ENCODE peak calls at places on chromosome 10, in four cellular contexts. B is cardiac fibroblast, S is neural progenitor cell, F is thoracic aorta. D is an unnamed sample.

GRCh38 chr10:84328303-84329093 is at the start of gene CCSER2:
- DNase-seq in B (peak), S (peak), F (peak), D (peak)

GRCh38 chr10:112981553-112981952 is 31.5 kb downstream of the TCF7L2 start:
- DNase-seq in B (no peak), S (no peak), F (no peak), D (no peak)

GRCh38 chr10:104910712-104911111 is 269.6 kb downstream of the SORCS3 start:
- DNase-seq in B (no peak), S (no peak), F (no peak), D (no peak)

GRCh38 chr10:5268234-5268633 is 71.6 kb downstream of the AKR1C4 start:
- DNase-seq in B (no peak), S (no peak), F (no peak), D (no peak)

GRCh38 chr10:93703066-93703465 is 674 bp upstream of the FRA10AC1 start:
- DNase-seq in B (peak), S (no peak), F (no peak), D (peak)

GRCh38 chr10:18583575-18584270 is 67.7 kb downstream of the NSUN6 start:
- DNase-seq in B (peak), S (no peak), F (no peak), D (peak)

GRCh38 chr10:113650172-113650571 is 13.7 kb downstream of the NRAP start:
- DNase-seq in B (no peak), S (no peak), F (no peak), D (no peak)

GRCh38 chr10:73860050-73860491 is 14.3 kb downstream of the CAMK2G start:
- DNase-seq in B (no peak), S (no peak), F (no peak), D (no peak)

GRCh38 chr10:125016611-125017202 is 74.8 kb downstream of the ZRANB1 start:
- DNase-seq in B (peak), S (no peak), F (no peak), D (peak)

GRCh38 chr10:2143213-2143882 is 406.0 kb upstream of the ADARB2 start:
- DNase-seq in B (no peak), S (no peak), F (no peak), D (no peak)

GRCh38 chr10:2137549-2138174 is 400.3 kb upstream of the ADARB2 start:
- DNase-seq in B (no peak), S (peak), F (no peak), D (no peak)
- TF ChIP-seq CTCF in B (no peak), S (peak), F (no peak), D (no peak)

GRCh38 chr10:99630439-99630838 is 10.2 kb upstream of the SLC25A28 start:
- DNase-seq in B (peak), S (peak), F (no peak), D (peak)
- TF ChIP-seq CTCF in B (peak), S (no peak), F (no peak), D (peak)

GRCh38 chr10:78427497-78428031 is 393.9 kb downstream of the RPS24 start:
- DNase-seq in B (no peak), S (no peak), F (no peak), D (no peak)

GRCh38 chr10:78426181-78426580 is 392.5 kb downstream of the RPS24 start:
- DNase-seq in B (no peak), S (no peak), F (no peak), D (no peak)

GRCh38 chr10:78428579-78428978 is 394.9 kb downstream of the RPS24 start:
- DNase-seq in B (no peak), S (no peak), F (no peak), D (no peak)

GRCh38 chr10:78420946-78421732 is 387.5 kb downstream of the RPS24 start:
- DNase-seq in B (no peak), S (no peak), F (no peak), D (no peak)

GRCh38 chr10:78424721-78425120 is 391.1 kb downstream of the RPS24 start:
- DNase-seq in B (peak), S (peak), F (no peak), D (no peak)
- TF ChIP-seq CTCF in B (no peak), S (peak), F (no peak), D (peak)

GRCh38 chr10:110016037-110016436 is 8.3 kb downstream of the ADD3 start:
- DNase-seq in B (no peak), S (peak), F (no peak), D (peak)
- TF ChIP-seq CTCF in B (peak), S (peak), F (no peak), D (peak)

GRCh38 chr10:126161691-126162090 is 226.6 kb downstream of the ADAM12 start:
- DNase-seq in B (no peak), S (no peak), F (no peak), D (no peak)

GRCh38 chr10:126158090-126158489 is 230.2 kb downstream of the ADAM12 start:
- DNase-seq in B (no peak), S (no peak), F (no peak), D (no peak)

GRCh38 chr10:126160571-126160970 is 227.7 kb downstream of the ADAM12 start:
- DNase-seq in B (no peak), S (no peak), F (no peak), D (no peak)

GRCh38 chr10:126158537-126158936 is 229.7 kb downstream of the ADAM12 start:
- DNase-seq in B (no peak), S (no peak), F (no peak), D (no peak)

GRCh38 chr10:126160971-126161630 is 227.2 kb downstream of the ADAM12 start:
- DNase-seq in B (peak), S (peak), F (no peak), D (peak)
- TF ChIP-seq CTCF in B (peak), S (peak), F (no peak), D (peak)

GRCh38 chr10:86293323-86293840 is 73.2 kb downstream of the GRID1 start:
- DNase-seq in B (no peak), S (no peak), F (no peak), D (no peak)

GRCh38 chr10:86289577-86289868 is 77.1 kb downstream of the GRID1 start:
- DNase-seq in B (no peak), S (no peak), F (no peak), D (no peak)

GRCh38 chr10:86290933-86291615 is 75.5 kb downstream of the GRID1 start:
- DNase-seq in B (no peak), S (no peak), F (no peak), D (no peak)

GRCh38 chr10:86292462-86293322 is 73.9 kb downstream of the GRID1 start:
- DNase-seq in B (no peak), S (no peak), F (no peak), D (no peak)

DNA sequence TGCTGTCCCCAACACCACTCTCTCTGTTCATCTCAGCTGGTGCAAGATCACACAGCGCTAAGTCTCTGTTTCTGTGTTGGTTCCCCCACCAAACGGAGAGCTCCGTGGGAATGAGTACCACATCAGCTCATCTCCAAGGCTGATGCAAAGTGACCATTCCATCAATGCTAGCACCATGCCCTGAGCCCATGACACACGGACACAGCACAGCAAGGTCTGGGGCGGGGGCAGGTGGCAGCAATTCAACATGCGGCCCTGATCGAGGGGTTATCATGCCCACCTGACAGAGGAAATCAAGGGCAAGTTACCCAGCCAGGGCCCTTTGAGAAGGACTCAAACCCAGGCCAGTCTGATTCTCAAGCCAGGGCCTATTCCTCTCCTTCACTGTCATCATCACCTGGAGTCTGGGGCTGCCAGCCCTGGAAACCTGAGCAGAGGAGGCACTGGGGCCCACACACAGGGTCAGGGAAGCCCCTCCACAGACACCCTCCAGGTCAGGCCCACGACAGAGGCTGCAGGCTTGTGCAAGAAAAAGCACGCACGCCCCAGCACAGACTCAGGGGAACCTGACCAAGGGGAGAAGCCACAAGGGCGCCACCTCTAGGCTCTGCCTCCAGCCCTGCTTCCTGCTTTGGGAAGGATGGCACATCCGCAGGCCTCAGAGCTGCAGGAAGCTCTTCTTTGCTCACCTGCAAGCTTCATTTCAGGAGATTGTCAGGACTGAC is 74.8 kb downstream of the GRID1 start:
- DNase-seq in B (no peak), S (peak), F (no peak), D (no peak)
- TF ChIP-seq CTCF in B (no peak), S (peak), F (no peak), D (no peak)

GRCh38 chr10:75019360-75019759 is 92.1 kb upstream of the SAMD8 start:
- DNase-seq in B (peak), S (no peak), F (no peak), D (peak)
- TF ChIP-seq CTCF in B (peak), S (peak), F (peak), D (peak)

GRCh38 chr10:108904163-108904878 is 1019.0 kb downstream of the XPNPEP1 start:
- DNase-seq in B (peak), S (no peak), F (no peak), D (peak)

GRCh38 chr10:108901766-108902365 is 1021.4 kb downstream of the XPNPEP1 start:
- DNase-seq in B (no peak), S (no peak), F (no peak), D (no peak)

GRCh38 chr10:108902491-108903250 is 1020.6 kb downstream of the XPNPEP1 start:
- DNase-seq in B (no peak), S (no peak), F (no peak), D (peak)

GRCh38 chr10:108894402-108895301 is 1028.7 kb downstream of the XPNPEP1 start:
- DNase-seq in B (no peak), S (no peak), F (no peak), D (no peak)

GRCh38 chr10:108899686-108900085 is 1023.6 kb downstream of the XPNPEP1 start:
- DNase-seq in B (no peak), S (peak), F (no peak), D (no peak)
- TF ChIP-seq CTCF in B (no peak), S (no peak), F (no peak), D (no peak)

GRCh38 chr10:110162749-110163148 is 44.7 kb upstream of the MXI1 start:
- DNase-seq in B (no peak), S (peak), F (no peak), D (no peak)
- TF ChIP-seq CTCF in B (no peak), S (peak), F (no peak), D (no peak)

D was measured in fibroblast of the aortic adventitia.